ENCODE peak calls at places on chromosomes 7 and 10, in four cellular contexts. Q is mammary epithelial cell, Y is PC-3, V is H9. U is an unnamed sample. For H3K4me1 and H3K9me3, the result is how much of the 10 kb centered on the place peaks cover.

GRCh38 chr10:13739178-13739577 is 152.4 kb downstream of the PRPF18 start:
- DNase-seq in V (no peak), Y (no peak), Q (no peak), U (no peak)

GRCh38 chr7:12158334-12159060 is 52.6 kb upstream of the TMEM106B start:
- DNase-seq in V (no peak), Y (peak), Q (no peak), U (no peak)

GRCh38 chr10:32326680-32327363 is 20.1 kb downstream of the EPC1 start:
- DNase-seq in Y (peak), Q (peak), V (no peak), U (no peak)

GRCh38 chr10:26479766-26480492 is 41.8 kb downstream of the APBB1IP start:
- DNase-seq in Y (no peak), Q (no peak), V (no peak), U (no peak)

GRCh38 chr7:15757041-15757995 is 70.8 kb upstream of the MEOX2 start:
- DNase-seq in Q (no peak), V (no peak), Y (no peak), U (no peak)

GRCh38 chr7:27359737-27360136 is 117.1 kb downstream of the EVX1 start:
- DNase-seq in Y (no peak), Q (no peak), V (no peak), U (no peak)

GRCh38 chr7:32479574-32480200 is 10.5 kb downstream of the LSM5 start:
- DNase-seq in Q (peak), Y (peak), V (no peak), U (peak)

GRCh38 chr7:3267928-3268690 is 32.9 kb upstream of the SDK1 start:
- DNase-seq in V (no peak), Q (peak), Y (peak), U (no peak)

GRCh38 chr7:135710417-135711138 is 17.4 kb downstream of the SLC13A4 start:
- DNase-seq in Y (peak), V (peak), Q (no peak), U (peak)

GRCh38 chr10:63671317-63671937 is 150.2 kb downstream of the REEP3 start:
- DNase-seq in V (no peak), Q (no peak), Y (no peak), U (no peak)

GRCh38 chr10:100327007-100327700 is 2.9 kb downstream of the PKD2L1 start:
- DNase-seq in Y (no peak), Q (no peak), V (no peak), U (no peak)

GRCh38 chr10:15158972-15159371 is 9.5 kb downstream of the NMT2 start:
- DNase-seq in Y (no peak), Q (no peak), V (no peak), U (no peak)

GRCh38 chr10:86693721-86694369 is 25.5 kb downstream of the LDB3 start:
- DNase-seq in Y (peak), Q (no peak), V (peak), U (peak)

DNA sequence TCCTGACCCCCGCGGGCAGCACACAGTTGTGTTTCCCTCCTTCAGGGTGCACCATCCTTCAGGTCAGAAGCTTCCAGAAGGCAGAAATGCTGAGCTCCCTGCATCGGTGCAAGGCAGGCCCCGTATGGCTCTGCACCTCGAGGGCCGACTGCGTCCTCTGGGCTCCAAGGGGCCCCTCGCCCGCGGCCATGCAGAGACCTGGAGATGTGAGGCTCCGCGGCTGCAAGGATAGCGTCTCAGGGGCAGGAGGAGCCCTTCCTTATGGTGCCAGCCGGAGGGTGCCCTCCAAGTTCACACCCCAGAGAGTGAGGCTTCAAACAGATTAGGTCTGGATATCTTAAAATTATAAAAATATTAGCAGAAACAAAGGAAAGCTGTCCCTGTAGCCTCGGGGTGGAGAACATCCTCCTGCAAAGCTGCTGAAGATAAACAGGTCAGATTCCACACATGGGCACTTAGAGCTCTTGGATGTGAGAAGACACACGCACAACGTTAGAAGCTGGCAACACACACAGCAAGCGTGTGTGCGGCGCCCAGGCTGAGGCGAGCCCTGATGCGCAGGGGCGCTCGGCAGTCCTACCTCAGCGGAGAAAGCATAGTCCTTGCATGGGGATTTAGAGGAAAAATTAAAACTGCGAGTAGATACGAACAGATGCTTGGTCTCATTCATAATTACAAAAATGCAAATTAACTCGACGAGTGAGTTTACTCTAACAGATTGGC is 20.3 kb downstream of the KNDC1 start:
- DNase-seq in V (no peak), Q (no peak), Y (no peak), U (no peak)
- H3K4me1 ChIP-seq in V (under half), Q (under half), Y (under half), U (under half)

DNA sequence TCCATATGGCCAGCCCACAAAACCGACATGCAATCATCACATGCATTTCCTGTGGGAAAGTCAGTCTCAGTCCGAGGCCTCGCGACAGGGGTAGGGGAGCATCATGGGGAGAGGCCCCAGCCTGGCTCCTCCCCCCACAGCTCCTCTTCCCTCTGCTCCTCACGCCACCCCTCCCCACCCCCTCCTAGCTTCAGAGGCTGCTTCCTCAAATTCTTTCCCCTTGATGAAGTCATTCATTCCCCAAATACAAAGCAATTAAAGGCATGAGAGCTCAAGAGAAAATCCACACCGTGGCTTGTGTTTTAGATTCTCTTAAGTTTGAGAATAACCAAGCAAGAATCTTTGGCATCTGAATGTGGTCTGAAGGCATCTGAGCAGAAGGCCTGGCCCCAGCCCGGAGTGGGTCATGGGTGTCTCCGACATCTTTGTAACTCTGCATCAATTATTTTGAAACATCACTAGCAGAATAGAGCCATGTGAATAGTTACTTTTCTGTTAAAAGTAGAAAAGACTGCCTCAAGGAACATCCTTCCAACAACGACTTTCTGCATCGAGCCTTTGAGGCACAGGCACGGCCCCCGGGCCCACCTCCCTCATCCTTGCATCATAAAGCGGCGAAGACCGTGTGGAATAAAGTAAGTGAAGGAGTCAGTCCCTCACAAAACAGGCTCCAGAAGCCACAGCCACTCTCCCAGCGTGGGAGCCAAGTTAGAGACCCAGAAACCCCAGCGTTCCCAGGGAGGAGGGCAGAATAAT is 90.9 kb downstream of the DIP2C start:
- DNase-seq in Q (no peak), Y (no peak), V (peak), U (no peak)
- H3K9ac ChIP-seq in Q (no peak), Y (no peak), V (no peak), U (no peak)

GRCh38 chr10:133459454-133460207 is 5.9 kb downstream of the SCART1 start:
- DNase-seq in V (peak), Y (no peak), Q (no peak), U (no peak)
- H3K9me3 ChIP-seq in V (half or more), Y (under half), Q (under half), U (under half)

DNA sequence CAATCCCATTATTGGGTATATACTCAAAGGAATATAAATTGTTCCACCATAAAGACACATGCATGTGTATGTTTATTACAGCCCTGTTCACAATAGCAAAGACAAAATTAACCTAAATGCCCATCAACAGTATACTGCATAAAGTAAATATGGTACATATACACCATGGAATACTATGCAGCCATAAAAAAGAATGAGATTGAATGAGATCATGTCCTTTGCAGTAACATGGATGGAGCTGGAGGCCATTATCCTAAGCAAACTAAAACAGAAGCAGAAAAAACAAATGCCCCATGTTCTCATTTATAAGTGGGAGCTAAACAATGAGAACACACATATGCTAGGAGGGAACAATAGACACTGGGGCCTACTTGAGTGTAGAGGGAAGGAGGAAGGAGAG is 44.7 kb upstream of the CROT start:
- DNase-seq in V (no peak), Q (no peak), Y (no peak), U (no peak)
- H3K4me1 ChIP-seq in V (under half), Q (under half), Y (under half), U (under half)

DNA sequence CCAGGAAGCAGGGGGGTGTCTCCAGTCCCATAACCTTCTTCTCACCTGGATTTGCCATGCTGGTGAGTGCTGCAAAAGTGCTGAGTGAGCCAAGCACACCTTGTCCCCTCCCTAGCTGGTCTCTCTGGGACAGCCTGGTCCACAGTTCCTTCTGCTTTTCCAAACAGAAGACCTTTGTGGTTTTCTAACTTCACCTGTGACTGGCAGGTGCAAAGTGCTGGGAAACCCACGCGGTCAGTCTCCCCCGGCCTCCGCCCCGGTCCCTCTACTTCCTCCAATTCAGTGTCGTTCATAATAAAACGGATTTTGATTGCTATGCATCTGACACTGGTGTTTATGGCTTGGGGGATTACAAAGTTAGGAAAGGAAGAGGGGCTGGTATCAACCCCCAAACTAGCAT is 37.1 kb downstream of the RBAK start:
- DNase-seq in Y (no peak), V (no peak), Q (no peak), U (no peak)
- H3K9ac ChIP-seq in Y (no peak), V (no peak), Q (no peak), U (no peak)

U was measured in endodermal cell.